ENCODE peak calls at places on chromosomes 12 and 14, in nine cellular contexts. T, B, C, N, A, I, F, D and Q are unnamed samples.

GRCh38 chr12:27901959-27902358 is 70.6 kb downstream of the PTHLH start:
- DNase-seq in N (no peak), I (no peak), D (no peak), T (no peak), A (no peak), C (no peak), F (no peak), B (no peak), Q (no peak)

GRCh38 chr12:53101266-53101665 is 2.0 kb upstream of the SOAT2 start:
- DNase-seq in N (no peak), I (no peak), T (no peak), C (no peak), D (no peak), F (no peak), A (no peak), B (no peak), Q (no peak)

GRCh38 chr14:74552623-74553022 is 59.1 kb downstream of the ISCA2 start:
- DNase-seq in T (no peak), C (no peak), F (no peak), B (no peak), I (no peak), A (no peak), N (no peak), D (no peak), Q (no peak)

GRCh38 chr14:81784084-81784483 is 250.4 kb upstream of the SEL1L start:
- DNase-seq in B (peak), A (no peak), N (no peak), I (no peak), C (no peak), T (no peak), F (no peak), D (no peak), Q (peak)

GRCh38 chr14:82667501-82667900 is 1133.8 kb upstream of the SEL1L start:
- DNase-seq in D (peak), N (no peak), I (no peak), B (no peak), C (no peak), T (no peak), A (no peak), F (no peak), Q (no peak)

GRCh38 chr14:61281186-61281676 is at the start of gene TMEM30B:
- DNase-seq in N (peak), F (no peak), T (peak), D (peak), I (no peak), B (no peak), A (no peak), C (no peak), Q (no peak)

GRCh38 chr12:27709212-27709931 is 1.3 kb upstream of the MRPS35 start:
- DNase-seq in C (no peak), B (no peak), D (no peak), N (no peak), I (no peak), T (no peak), F (no peak), A (no peak), Q (no peak)

GRCh38 chr14:48584031-48584430 is 908.6 kb upstream of the MDGA2 start:
- DNase-seq in T (no peak), C (no peak), N (no peak), A (no peak), D (no peak), I (no peak), B (peak), F (no peak), Q (no peak)

GRCh38 chr14:93977790-93978581 is 1.6 kb upstream of the ASB2 start:
- DNase-seq in B (no peak), A (no peak), C (no peak), I (no peak), F (no peak), T (no peak), N (peak), D (no peak), Q (no peak)

GRCh38 chr12:54784115-54784514 is 70.2 kb upstream of the MUCL1 start:
- DNase-seq in N (no peak), B (no peak), A (no peak), C (no peak), D (no peak), T (no peak), I (no peak), F (no peak), Q (no peak)

GRCh38 chr14:27228053-27228452 is 630.2 kb upstream of the NOVA1 start:
- DNase-seq in C (no peak), N (no peak), A (no peak), F (no peak), T (no peak), D (no peak), B (no peak), I (no peak), Q (no peak)

GRCh38 chr12:130164931-130165330 is 2.7 kb downstream of the FZD10 start:
- DNase-seq in C (no peak), D (no peak), T (peak), F (no peak), I (no peak), N (no peak), B (no peak), A (no peak), Q (no peak)

GRCh38 chr12:93886533-93887511 is 209.6 kb downstream of the CRADD start:
- DNase-seq in F (no peak), N (no peak), T (no peak), D (peak), A (peak), B (peak), I (no peak), C (no peak), Q (no peak)

GRCh38 chr12:90398437-90398836 is 556.5 kb downstream of the CCER1 start:
- DNase-seq in F (no peak), D (no peak), I (no peak), A (no peak), T (no peak), B (no peak), C (no peak), N (no peak), Q (no peak)

GRCh38 chr14:36556811-36557433 is 25.5 kb downstream of the NKX2-8 start:
- DNase-seq in D (no peak), B (peak), I (peak), N (no peak), T (no peak), F (no peak), C (peak), A (no peak), Q (peak)

GRCh38 chr14:27049611-27050172 is 451.9 kb upstream of the NOVA1 start:
- DNase-seq in F (no peak), N (no peak), C (no peak), D (no peak), I (no peak), A (no peak), B (no peak), T (no peak), Q (no peak)

GRCh38 chr12:3553681-3554546 is 62.9 kb downstream of the PRMT8 start:
- DNase-seq in N (no peak), A (no peak), F (no peak), C (no peak), T (peak), B (peak), D (no peak), I (no peak), Q (no peak)

GRCh38 chr12:52181757-52182156 is 10.1 kb downstream of the KRT80 start:
- DNase-seq in I (no peak), D (no peak), N (no peak), B (peak), T (peak), C (peak), F (no peak), A (no peak), Q (no peak)

GRCh38 chr14:51807355-51807754 is 53.1 kb upstream of the GNG2 start:
- DNase-seq in I (no peak), C (no peak), A (no peak), D (no peak), B (peak), F (no peak), N (no peak), T (no peak), Q (no peak)

GRCh38 chr14:36455241-36455627 is 64.8 kb downstream of the NKX2-1 start:
- DNase-seq in A (no peak), T (no peak), C (no peak), D (no peak), N (no peak), B (no peak), I (no peak), F (no peak), Q (no peak)

GRCh38 chr12:93537769-93538168 is 34.7 kb upstream of the SOCS2 start:
- DNase-seq in F (no peak), D (no peak), N (no peak), B (no peak), I (no peak), T (no peak), C (no peak), A (no peak), Q (no peak)

GRCh38 chr12:89166525-89166934 is 185.8 kb downstream of the DUSP6 start:
- DNase-seq in B (peak), N (no peak), D (no peak), A (no peak), I (peak), T (no peak), F (no peak), C (no peak), Q (no peak)

GRCh38 chr12:31506907-31507306 is 84.0 kb downstream of the DENND5B start:
- DNase-seq in D (no peak), C (no peak), B (peak), F (no peak), I (no peak), T (peak), N (no peak), A (no peak), Q (no peak)

GRCh38 chr14:99649219-99649618 is 4.3 kb downstream of the HHIPL1 start:
- DNase-seq in C (no peak), N (no peak), F (no peak), I (no peak), A (no peak), T (no peak), D (no peak), B (peak), Q (no peak)

GRCh38 chr14:38755036-38755435 is 348.0 kb downstream of the SEC23A start:
- DNase-seq in B (no peak), C (no peak), N (no peak), F (no peak), A (no peak), I (no peak), T (peak), D (no peak), Q (no peak)

GRCh38 chr12:10632226-10632625 is 18.8 kb upstream of the MAGOHB start:
- DNase-seq in I (no peak), A (no peak), F (no peak), D (no peak), N (no peak), T (no peak), B (no peak), C (no peak), Q (no peak)

GRCh38 chr12:120690978-120691377 is 4.0 kb downstream of the MLEC start:
- DNase-seq in B (no peak), D (no peak), A (no peak), F (no peak), I (no peak), T (no peak), C (no peak), N (no peak), Q (no peak)

GRCh38 chr12:99495797-99496196 is 151.8 kb upstream of the GARIN6 start:
- DNase-seq in N (no peak), T (no peak), F (no peak), D (no peak), A (no peak), C (no peak), I (no peak), B (no peak), Q (no peak)

GRCh38 chr14:52253503-52253902 is 14.0 kb upstream of the PTGDR start:
- DNase-seq in B (no peak), N (no peak), D (no peak), A (no peak), T (no peak), I (no peak), C (no peak), F (no peak), Q (no peak)

GRCh38 chr14:91482278-91483023 is 27.7 kb downstream of the PPP4R3A start:
- DNase-seq in F (no peak), T (no peak), B (no peak), N (no peak), D (no peak), C (no peak), A (no peak), I (peak), Q (no peak)

GRCh38 chr14:68254669-68255527 is 435.3 kb downstream of the RAD51B start:
- DNase-seq in F (no peak), B (no peak), C (no peak), T (no peak), D (no peak), I (no peak), N (no peak), A (no peak), Q (no peak)

GRCh38 chr12:40325349-40325960 is 100.7 kb downstream of the LRRK2 start:
- DNase-seq in F (no peak), A (no peak), T (peak), C (peak), I (peak), D (no peak), N (no peak), B (peak), Q (peak)

GRCh38 chr14:64416348-64416932 is 28.3 kb downstream of the MTHFD1 start:
- DNase-seq in F (no peak), A (no peak), D (no peak), C (no peak), N (no peak), B (no peak), I (no peak), T (no peak), Q (no peak)

GRCh38 chr12:64528616-64529015 is 76.7 kb downstream of the TBK1 start:
- DNase-seq in I (no peak), D (no peak), A (no peak), C (peak), T (peak), F (no peak), N (no peak), B (peak), Q (no peak)

GRCh38 chr12:84689638-84690037 is 223.0 kb downstream of the SLC6A15 start:
- DNase-seq in C (no peak), D (no peak), F (no peak), T (no peak), I (no peak), B (no peak), A (no peak), N (no peak), Q (no peak)

GRCh38 chr14:34685819-34686428 is 28.5 kb downstream of the CFL2 start:
- DNase-seq in F (no peak), T (no peak), A (no peak), N (no peak), D (no peak), I (no peak), B (no peak), C (no peak), Q (no peak)